ENCODE peak calls at places on chromosomes 7 and 10, in ten cellular contexts. N is fibroblast of lung, Z is psoas muscle, W is K562, P is trophoblast cell, G is MM.1S, F is adipocyte, E is Peyer's patch, M is lower lobe of right lung, L is upper lobe of right lung. S is an unnamed sample.

GRCh38 chr10:92914478-92915066 is 66.3 kb downstream of the EXOC6 start:
- DNase-seq in N (peak; percentile 47), Z (peak; percentile 12), W (peak; percentile 36), P (peak; percentile 80), G (peak; percentile 60), F (peak; percentile 80), E (peak; percentile 84), M (no peak), L (no peak), S (peak; percentile 13)

GRCh38 chr7:135164357-135165021 is 6.0 kb downstream of the CYREN start:
- DNase-seq in N (no peak), Z (peak; percentile 80), W (no peak), P (peak; percentile 89), G (no peak), F (no peak), E (no peak), M (no peak), L (no peak), S (no peak)

GRCh38 chr10:26437637-26438461 is at the start of gene APBB1IP:
- DNase-seq in N (peak; percentile 3), Z (peak; percentile 86), W (no peak), P (peak; percentile 95), G (peak; percentile 75), F (peak; percentile 28), E (peak; percentile 91), M (peak; percentile 94), L (peak; percentile 94), S (peak; percentile 19)

GRCh38 chr7:55439627-55440026 is 74.5 kb downstream of the LANCL2 start:
- DNase-seq in N (no peak), Z (peak; percentile 23), W (no peak), P (no peak), G (no peak), F (no peak), E (no peak), M (no peak), L (peak; percentile 61), S (no peak)

GRCh38 chr10:68032113-68032512 is 43.0 kb downstream of the HERC4 start:
- DNase-seq in N (no peak), Z (no peak), W (no peak), P (no peak), G (no peak), F (no peak), E (no peak), M (no peak), L (no peak), S (no peak)

GRCh38 chr7:98641646-98642489 is 24.8 kb downstream of the NPTX2 start:
- DNase-seq in N (no peak), Z (no peak), W (no peak), P (no peak), G (peak; percentile 81), F (no peak), E (peak; percentile 51), M (no peak), L (peak; percentile 27), S (no peak)

GRCh38 chr10:125038637-125039036 is 96.7 kb downstream of the ZRANB1 start:
- DNase-seq in N (no peak), Z (peak; percentile 72), W (no peak), P (no peak), G (peak; percentile 9), F (no peak), E (peak; percentile 81), M (peak; percentile 74), L (peak; percentile 84), S (no peak)

GRCh38 chr10:43854042-43854441 is 205.4 kb upstream of the ZNF32 start:
- DNase-seq in N (peak; percentile 40), Z (no peak), W (no peak), P (peak; percentile 98), G (no peak), F (peak; percentile 65), E (no peak), M (no peak), L (no peak), S (no peak)

GRCh38 chr7:101315336-101315735 is 6.3 kb downstream of the IFT22 start:
- DNase-seq in N (peak; percentile 62), Z (no peak), W (peak; percentile 53), P (peak; percentile 78), G (peak; percentile 58), F (peak; percentile 57), E (peak; percentile 75), M (no peak), L (no peak), S (peak; percentile 39)

GRCh38 chr10:127872871-127873600 is 19.7 kb downstream of the CLRN3 start:
- DNase-seq in N (peak; percentile 4), Z (no peak), W (no peak), P (no peak), G (no peak), F (no peak), E (peak; percentile 90), M (no peak), L (no peak), S (no peak)

GRCh38 chr7:46153583-46153950 is 232.5 kb upstream of the IGFBP3 start:
- DNase-seq in N (no peak), Z (no peak), W (no peak), P (no peak), G (no peak), F (no peak), E (no peak), M (no peak), L (no peak), S (no peak)

GRCh38 chr10:12814166-12814565 is 187.3 kb downstream of the CCDC3 start:
- DNase-seq in N (no peak), Z (no peak), W (no peak), P (no peak), G (no peak), F (no peak), E (no peak), M (no peak), L (peak; percentile 20), S (no peak)

GRCh38 chr7:36852931-36853330 is 128.6 kb upstream of the AOAH start:
- DNase-seq in N (no peak), Z (no peak), W (no peak), P (no peak), G (no peak), F (no peak), E (no peak), M (no peak), L (no peak), S (no peak)

GRCh38 chr7:157439761-157440160 is 103.0 kb downstream of the DNAJB6 start:
- DNase-seq in N (no peak), Z (no peak), W (no peak), P (no peak), G (no peak), F (no peak), E (no peak), M (peak; percentile 2), L (peak; percentile 29), S (no peak)
- H3K9me3 ChIP-seq in N (no peaks in the 10 kb centered on the region), Z (no peaks in the 10 kb centered on the region), W (no peaks in the 10 kb centered on the region), P (peaks cover 34% of the 10 kb centered on the region), G (no peaks in the 10 kb centered on the region), F (no peaks in the 10 kb centered on the region), E (no peaks in the 10 kb centered on the region), M (no peaks in the 10 kb centered on the region), L (no peaks in the 10 kb centered on the region), S (no peaks in the 10 kb centered on the region)

GRCh38 chr10:130747946-130748345 is 563.6 kb downstream of the TCERG1L start:
- DNase-seq in N (no peak), Z (no peak), W (no peak), P (no peak), G (no peak), F (no peak), E (peak; percentile 8), M (no peak), L (peak; percentile 38), S (no peak)

GRCh38 chr10:130747359-130747758 is 564.2 kb downstream of the TCERG1L start:
- DNase-seq in N (no peak), Z (no peak), W (no peak), P (no peak), G (no peak), F (no peak), E (peak; percentile 27), M (no peak), L (no peak), S (no peak)

GRCh38 chr10:130749911-130750310 is 561.6 kb downstream of the TCERG1L start:
- DNase-seq in N (no peak), Z (no peak), W (no peak), P (no peak), G (no peak), F (no peak), E (peak; percentile 25), M (no peak), L (peak; percentile 38), S (no peak)

GRCh38 chr10:130750441-130750840 is 561.1 kb downstream of the TCERG1L start:
- DNase-seq in N (no peak), Z (no peak), W (no peak), P (no peak), G (no peak), F (no peak), E (peak; percentile 9), M (no peak), L (no peak), S (no peak)

DNA sequence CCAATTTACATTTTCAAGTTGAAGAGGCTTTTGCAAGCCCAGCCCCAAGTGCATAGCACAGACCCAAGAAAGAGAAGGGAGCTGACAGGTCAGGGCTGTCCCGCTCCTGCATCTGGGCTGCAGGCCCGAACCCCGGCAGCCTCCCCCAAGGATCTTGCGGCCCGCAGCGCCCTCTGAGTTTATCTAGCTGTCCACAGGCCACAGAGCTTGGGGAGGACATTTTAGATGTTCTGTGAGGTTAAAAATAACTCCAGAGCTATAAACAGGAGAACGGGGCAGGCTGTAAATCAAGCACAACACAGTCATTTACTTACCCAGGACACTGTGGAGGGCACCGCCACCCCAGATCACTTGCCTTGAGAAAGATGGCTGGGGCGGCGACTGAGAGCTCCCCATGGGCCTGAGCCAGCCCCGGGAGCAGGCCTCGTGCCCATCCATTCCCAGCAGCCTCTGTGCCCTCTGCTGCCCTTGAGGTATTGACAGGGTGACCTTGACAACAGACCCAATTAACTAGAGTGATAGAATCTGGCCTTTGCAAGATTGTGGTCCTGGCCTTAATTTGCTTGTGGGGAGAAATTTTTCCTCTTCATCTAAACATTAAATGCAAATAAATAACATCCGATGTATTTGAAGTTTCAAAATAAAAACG is 563.0 kb downstream of the TCERG1L start:
- DNase-seq in N (no peak), Z (no peak), W (no peak), P (no peak), G (no peak), F (no peak), E (peak; percentile 33), M (no peak), L (peak; percentile 46), S (no peak)
- H3K9me3 ChIP-seq in N (no peaks in the 10 kb centered on the region), Z (no peaks in the 10 kb centered on the region), W (no peaks in the 10 kb centered on the region), P (peaks cover 5% of the 10 kb centered on the region), G (no peaks in the 10 kb centered on the region), F (no peaks in the 10 kb centered on the region), E (no peaks in the 10 kb centered on the region), M (no peaks in the 10 kb centered on the region), L (no peaks in the 10 kb centered on the region), S (no peaks in the 10 kb centered on the region)

GRCh38 chr10:37057280-37057679 is 68.1 kb upstream of the ANKRD30A start:
- DNase-seq in N (no peak), Z (no peak), W (no peak), P (no peak), G (no peak), F (no peak), E (no peak), M (no peak), L (no peak), S (no peak)
- H3K9me3 ChIP-seq in N (no peaks in the 10 kb centered on the region), Z (no peaks in the 10 kb centered on the region), W (no peaks in the 10 kb centered on the region), P (peaks cover 3% of the 10 kb centered on the region), G (no peaks in the 10 kb centered on the region), F (no peaks in the 10 kb centered on the region), E (no peaks in the 10 kb centered on the region), M (no peaks in the 10 kb centered on the region), L (no peaks in the 10 kb centered on the region), S (no peaks in the 10 kb centered on the region)

GRCh38 chr7:158139499-158139898 is 448.1 kb downstream of the PTPRN2 start:
- DNase-seq in N (no peak), Z (no peak), W (no peak), P (no peak), G (no peak), F (no peak), E (no peak), M (no peak), L (no peak), S (no peak)
- H3K9me3 ChIP-seq in N (no peaks in the 10 kb centered on the region), Z (no peaks in the 10 kb centered on the region), W (no peaks in the 10 kb centered on the region), P (peaks cover 64% of the 10 kb centered on the region), G (no peaks in the 10 kb centered on the region), F (no peaks in the 10 kb centered on the region), E (no peaks in the 10 kb centered on the region), M (no peaks in the 10 kb centered on the region), L (no peaks in the 10 kb centered on the region), S (no peaks in the 10 kb centered on the region)

S was measured in T-helper 17 cell.